ENCODE peak calls at places on chromosomes 1 and 21, in eight cellular contexts. One of them, this sample, is unnamed.

GRCh38 chr1:8903908-8904650 is 25.6 kb upstream of the ENO1 start:
- DNase-seq in anterior cingulate cortex: no peak
- DNase-seq in caudate nucleus: no peak
- DNase-seq in activated CD8-positive, alpha-beta memory T cell treated with anti-CD3 and anti-CD28 coated beads, Interleukin-2, amount 50 U/mL, for 4 hours: no peak
- DNase-seq in hippocampal formation: peak
- DNase-seq in SK-MEL-5: peak
- DNase-seq in SIG-M5: no peak
- DNase-seq in iPS-NIHi11: peak
- DNase-seq in this sample: no peak

GRCh38 chr1:161119017-161119378 is 1.1 kb downstream of the NIT1 start:
- DNase-seq in SIG-M5: no peak
- DNase-seq in SK-MEL-5: no peak
- DNase-seq in caudate nucleus: no peak
- DNase-seq in anterior cingulate cortex: no peak
- DNase-seq in hippocampal formation: no peak
- DNase-seq in activated CD8-positive, alpha-beta memory T cell treated with anti-CD3 and anti-CD28 coated beads, Interleukin-2, amount 50 U/mL, for 4 hours: no peak
- DNase-seq in iPS-NIHi11: no peak
- DNase-seq in this sample: no peak

GRCh38 chr1:243748706-243749283 is 101.2 kb downstream of the AKT3 start:
- DNase-seq in SIG-M5: peak
- DNase-seq in SK-MEL-5: peak
- DNase-seq in activated CD8-positive, alpha-beta memory T cell treated with anti-CD3 and anti-CD28 coated beads, Interleukin-2, amount 50 U/mL, for 4 hours: no peak
- DNase-seq in anterior cingulate cortex: no peak
- DNase-seq in hippocampal formation: no peak
- DNase-seq in iPS-NIHi11: peak
- DNase-seq in caudate nucleus: no peak
- DNase-seq in this sample: no peak

GRCh38 chr1:231688989-231689388 is 62.4 kb downstream of the DISC1 start:
- DNase-seq in SIG-M5: no peak
- DNase-seq in hippocampal formation: no peak
- DNase-seq in iPS-NIHi11: no peak
- DNase-seq in SK-MEL-5: no peak
- DNase-seq in activated CD8-positive, alpha-beta memory T cell treated with anti-CD3 and anti-CD28 coated beads, Interleukin-2, amount 50 U/mL, for 4 hours: no peak
- DNase-seq in anterior cingulate cortex: no peak
- DNase-seq in caudate nucleus: no peak
- DNase-seq in this sample: no peak

GRCh38 chr1:90724926-90725325 is 7.8 kb upstream of the BARHL2 start:
- DNase-seq in anterior cingulate cortex: no peak
- DNase-seq in caudate nucleus: no peak
- DNase-seq in activated CD8-positive, alpha-beta memory T cell treated with anti-CD3 and anti-CD28 coated beads, Interleukin-2, amount 50 U/mL, for 4 hours: no peak
- DNase-seq in hippocampal formation: no peak
- DNase-seq in SIG-M5: no peak
- DNase-seq in iPS-NIHi11: no peak
- DNase-seq in SK-MEL-5: no peak
- DNase-seq in this sample: no peak

GRCh38 chr1:238492271-238492670 is 601.5 kb upstream of the ZP4 start:
- DNase-seq in hippocampal formation: no peak
- DNase-seq in anterior cingulate cortex: no peak
- DNase-seq in SK-MEL-5: peak
- DNase-seq in SIG-M5: no peak
- DNase-seq in iPS-NIHi11: no peak
- DNase-seq in caudate nucleus: no peak
- DNase-seq in activated CD8-positive, alpha-beta memory T cell treated with anti-CD3 and anti-CD28 coated beads, Interleukin-2, amount 50 U/mL, for 4 hours: no peak
- DNase-seq in this sample: no peak

GRCh38 chr1:220269036-220269435 is 3.2 kb downstream of the RAB3GAP2 start:
- DNase-seq in activated CD8-positive, alpha-beta memory T cell treated with anti-CD3 and anti-CD28 coated beads, Interleukin-2, amount 50 U/mL, for 4 hours: no peak
- DNase-seq in SK-MEL-5: no peak
- DNase-seq in hippocampal formation: no peak
- DNase-seq in caudate nucleus: no peak
- DNase-seq in iPS-NIHi11: no peak
- DNase-seq in SIG-M5: no peak
- DNase-seq in anterior cingulate cortex: no peak
- DNase-seq in this sample: no peak

GRCh38 chr1:17195731-17196130 is 9.2 kb upstream of the PADI1 start:
- DNase-seq in SK-MEL-5: no peak
- DNase-seq in activated CD8-positive, alpha-beta memory T cell treated with anti-CD3 and anti-CD28 coated beads, Interleukin-2, amount 50 U/mL, for 4 hours: no peak
- DNase-seq in iPS-NIHi11: no peak
- DNase-seq in hippocampal formation: no peak
- DNase-seq in SIG-M5: no peak
- DNase-seq in caudate nucleus: no peak
- DNase-seq in anterior cingulate cortex: no peak
- DNase-seq in this sample: no peak

GRCh38 chr1:28971980-28972771 is 57.8 kb downstream of the EPB41 start:
- DNase-seq in iPS-NIHi11: no peak
- DNase-seq in anterior cingulate cortex: no peak
- DNase-seq in SK-MEL-5: peak
- DNase-seq in caudate nucleus: no peak
- DNase-seq in SIG-M5: no peak
- DNase-seq in hippocampal formation: no peak
- DNase-seq in activated CD8-positive, alpha-beta memory T cell treated with anti-CD3 and anti-CD28 coated beads, Interleukin-2, amount 50 U/mL, for 4 hours: no peak
- DNase-seq in this sample: no peak

GRCh38 chr21:32190491-32191144 is 88.2 kb downstream of the MIS18A start:
- DNase-seq in caudate nucleus: no peak
- DNase-seq in activated CD8-positive, alpha-beta memory T cell treated with anti-CD3 and anti-CD28 coated beads, Interleukin-2, amount 50 U/mL, for 4 hours: no peak
- DNase-seq in anterior cingulate cortex: no peak
- DNase-seq in hippocampal formation: no peak
- DNase-seq in iPS-NIHi11: no peak
- DNase-seq in SK-MEL-5: no peak
- DNase-seq in SIG-M5: no peak
- DNase-seq in this sample: no peak

GRCh38 chr21:38806153-38806941 is 618 bp downstream of the ETS2 start:
- DNase-seq in SIG-M5: no peak
- DNase-seq in hippocampal formation: no peak
- DNase-seq in iPS-NIHi11: peak
- DNase-seq in caudate nucleus: no peak
- DNase-seq in anterior cingulate cortex: no peak
- DNase-seq in activated CD8-positive, alpha-beta memory T cell treated with anti-CD3 and anti-CD28 coated beads, Interleukin-2, amount 50 U/mL, for 4 hours: peak
- DNase-seq in SK-MEL-5: no peak
- DNase-seq in this sample: no peak